ENCODE peak calls at places on chromosome 14, in ten cellular contexts. V is CD8-positive, alpha-beta memory T cell; D is adrenal gland; B is mesenchymal stem cell; Y is BJ; I is pancreas; T is neural progenitor cell; M is GM23338; X is IMR-90; Q is lung. O is an unnamed sample.

GRCh38 chr14:71206766-71207371 is 299.6 kb downstream of the PCNX1 start:
- DNase-seq in V (no peak), D (peak), B (peak), Y (peak), I (peak), T (no peak), M (no peak), X (peak), Q (no peak), O (peak)

GRCh38 chr14:42944284-42944683 is 1337.6 kb downstream of the LRFN5 start:
- DNase-seq in V (no peak), D (no peak), B (no peak), Y (no peak), I (no peak), T (no peak), M (no peak), X (peak), Q (no peak), O (no peak)

GRCh38 chr14:85415015-85415712 is 114.8 kb upstream of the FLRT2 start:
- DNase-seq in V (no peak), D (peak), B (peak), Y (peak), I (peak), T (no peak), M (peak), X (peak), Q (peak), O (no peak)

GRCh38 chr14:89184952-89185351 is 232.1 kb downstream of the FOXN3 start:
- DNase-seq in V (no peak), D (no peak), B (no peak), Y (no peak), I (no peak), T (no peak), M (no peak), X (no peak), Q (no peak), O (no peak)

GRCh38 chr14:66088661-66089060 is 397.5 kb upstream of the CCDC196 start:
- DNase-seq in V (no peak), D (no peak), B (no peak), Y (no peak), I (no peak), T (no peak), M (no peak), X (no peak), Q (no peak), O (no peak)

GRCh38 chr14:31895206-31895605 is 181.9 kb upstream of the ARHGAP5 start:
- DNase-seq in V (no peak), D (no peak), B (peak), Y (no peak), I (no peak), T (no peak), M (no peak), X (peak), Q (no peak), O (no peak)

GRCh38 chr14:71856199-71856919 is 75.9 kb upstream of the RGS6 start:
- DNase-seq in V (no peak), D (peak), B (no peak), Y (no peak), I (no peak), T (no peak), M (no peak), X (no peak), Q (no peak), O (peak)

GRCh38 chr14:71555654-71556559 is 376.3 kb upstream of the RGS6 start:
- DNase-seq in V (peak), D (no peak), B (peak), Y (no peak), I (no peak), T (no peak), M (no peak), X (peak), Q (no peak), O (no peak)

GRCh38 chr14:65044596-65044959 is 57.7 kb downstream of the MAX start:
- DNase-seq in V (no peak), D (peak), B (no peak), Y (no peak), I (peak), T (no peak), M (no peak), X (no peak), Q (peak), O (no peak)

GRCh38 chr14:60482743-60483142 is 3.1 kb downstream of the C14orf39 start:
- DNase-seq in V (no peak), D (no peak), B (no peak), Y (no peak), I (no peak), T (no peak), M (no peak), X (peak), Q (no peak), O (no peak)

GRCh38 chr14:96564389-96564788 is 62.2 kb downstream of the PAPOLA start:
- DNase-seq in V (no peak), D (no peak), B (no peak), Y (no peak), I (no peak), T (no peak), M (no peak), X (no peak), Q (no peak), O (no peak)

GRCh38 chr14:54711812-54712211 is 144.9 kb downstream of the SAMD4A start:
- DNase-seq in V (peak), D (no peak), B (no peak), Y (no peak), I (no peak), T (no peak), M (no peak), X (no peak), Q (no peak), O (no peak)

GRCh38 chr14:43165651-43166050 is 1341.4 kb downstream of the FSCB start:
- DNase-seq in V (no peak), D (no peak), B (no peak), Y (no peak), I (no peak), T (no peak), M (no peak), X (no peak), Q (no peak), O (no peak)

GRCh38 chr14:23729720-23730387 is 93.7 kb downstream of the DHRS2 start:
- DNase-seq in V (no peak), D (no peak), B (no peak), Y (no peak), I (no peak), T (no peak), M (peak), X (no peak), Q (no peak), O (no peak)

GRCh38 chr14:99271288-99271941 is 582 bp downstream of the BCL11B start:
- DNase-seq in V (no peak), D (no peak), B (no peak), Y (no peak), I (no peak), T (no peak), M (no peak), X (no peak), Q (no peak), O (no peak)

GRCh38 chr14:100292776-100293461 is 13.3 kb downstream of the SLC25A29 start:
- DNase-seq in V (no peak), D (no peak), B (no peak), Y (no peak), I (no peak), T (no peak), M (no peak), X (no peak), Q (no peak), O (no peak)

GRCh38 chr14:34059037-34059924 is 108.4 kb upstream of the EGLN3 start:
- DNase-seq in V (no peak), D (no peak), B (peak), Y (no peak), I (no peak), T (no peak), M (no peak), X (no peak), Q (peak), O (no peak)

DNA sequence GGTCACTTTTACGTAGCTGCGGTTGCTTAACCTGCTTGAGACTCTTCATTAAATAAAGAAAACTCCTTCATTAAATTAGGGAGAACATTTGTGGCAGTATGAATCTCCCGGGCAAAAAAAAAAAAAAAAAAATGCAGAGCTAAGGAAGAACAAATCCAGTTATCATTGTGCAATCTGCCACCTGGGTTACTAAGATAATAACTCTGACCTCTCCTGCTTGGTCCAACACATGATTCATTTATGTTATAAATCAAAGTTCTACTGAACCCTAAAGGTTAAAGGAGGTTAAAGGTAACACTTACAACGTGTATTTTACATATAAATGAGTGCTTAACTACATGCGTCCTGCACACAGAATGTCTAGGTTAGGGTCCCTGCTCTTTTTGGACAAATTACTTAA is 4.3 kb downstream of the TGFB3 start:
- DNase-seq in V (no peak), D (no peak), B (no peak), Y (no peak), I (no peak), T (no peak), M (no peak), X (no peak), Q (no peak), O (no peak)
- H3K4me3 ChIP-seq in V (no peak), D (no peak), B (no peak), Y (no peak), I (no peak), T (no peak), M (no peak), X (no peak), Q (no peak), O (no peak)

GRCh38 chr14:56135668-56136067 is 17.5 kb downstream of the PELI2 start:
- DNase-seq in V (no peak), D (no peak), B (no peak), Y (no peak), I (no peak), T (no peak), M (no peak), X (no peak), Q (no peak), O (no peak)

GRCh38 chr14:56135001-56135400 is 16.8 kb downstream of the PELI2 start:
- DNase-seq in V (no peak), D (no peak), B (no peak), Y (no peak), I (peak), T (no peak), M (no peak), X (no peak), Q (no peak), O (peak)

GRCh38 chr14:56138987-56139386 is 20.8 kb downstream of the PELI2 start:
- DNase-seq in V (no peak), D (no peak), B (no peak), Y (no peak), I (no peak), T (peak), M (peak), X (no peak), Q (no peak), O (no peak)

GRCh38 chr14:56136571-56137498 is 18.6 kb downstream of the PELI2 start:
- DNase-seq in V (no peak), D (no peak), B (no peak), Y (no peak), I (no peak), T (no peak), M (no peak), X (peak), Q (no peak), O (no peak)

DNA sequence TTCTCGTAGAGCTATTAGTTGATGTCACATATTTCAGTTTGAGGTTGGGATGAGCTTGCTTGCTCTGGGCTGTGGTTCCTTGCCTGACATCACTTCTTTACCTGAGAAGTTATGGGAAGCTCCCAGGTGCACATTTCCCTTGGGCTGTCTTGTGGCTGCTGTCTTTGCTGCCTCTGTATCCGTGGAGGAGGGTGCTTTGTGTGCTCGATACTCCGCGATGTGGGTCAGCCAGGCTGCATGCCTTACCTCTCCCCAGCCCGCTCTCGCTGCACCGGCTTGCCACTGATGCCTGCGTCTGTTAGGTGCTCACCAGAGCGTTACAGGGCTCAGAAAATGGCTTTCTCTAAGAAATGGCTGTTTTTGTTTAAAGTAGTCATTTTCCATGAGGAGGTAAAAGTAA is 19.6 kb downstream of the PELI2 start:
- DNase-seq in V (no peak), D (no peak), B (no peak), Y (no peak), I (no peak), T (peak), M (peak), X (no peak), Q (no peak), O (peak)
- H3K4me3 ChIP-seq in V (no peak), D (no peak), B (peak), Y (no peak), I (no peak), T (no peak), M (no peak), X (no peak), Q (no peak), O (no peak)

GRCh38 chr14:73325063-73325462 is 87.8 kb downstream of the PAPLN start:
- DNase-seq in V (no peak), D (no peak), B (no peak), Y (no peak), I (no peak), T (no peak), M (no peak), X (no peak), Q (no peak), O (no peak)

GRCh38 chr14:73323889-73324535 is 86.7 kb downstream of the PAPLN start:
- DNase-seq in V (no peak), D (no peak), B (no peak), Y (no peak), I (no peak), T (no peak), M (no peak), X (no peak), Q (no peak), O (no peak)

GRCh38 chr14:73325630-73326299 is 88.5 kb downstream of the PAPLN start:
- DNase-seq in V (peak), D (no peak), B (no peak), Y (no peak), I (no peak), T (no peak), M (peak), X (no peak), Q (no peak), O (no peak)

GRCh38 chr14:73324536-73324932 is 87.2 kb downstream of the PAPLN start:
- DNase-seq in V (no peak), D (no peak), B (no peak), Y (no peak), I (no peak), T (no peak), M (no peak), X (no peak), Q (no peak), O (no peak)
- H3K4me3 ChIP-seq in V (no peak), D (no peak), B (no peak), Y (no peak), I (no peak), T (no peak), M (no peak), X (no peak), Q (no peak), O (no peak)

DNA sequence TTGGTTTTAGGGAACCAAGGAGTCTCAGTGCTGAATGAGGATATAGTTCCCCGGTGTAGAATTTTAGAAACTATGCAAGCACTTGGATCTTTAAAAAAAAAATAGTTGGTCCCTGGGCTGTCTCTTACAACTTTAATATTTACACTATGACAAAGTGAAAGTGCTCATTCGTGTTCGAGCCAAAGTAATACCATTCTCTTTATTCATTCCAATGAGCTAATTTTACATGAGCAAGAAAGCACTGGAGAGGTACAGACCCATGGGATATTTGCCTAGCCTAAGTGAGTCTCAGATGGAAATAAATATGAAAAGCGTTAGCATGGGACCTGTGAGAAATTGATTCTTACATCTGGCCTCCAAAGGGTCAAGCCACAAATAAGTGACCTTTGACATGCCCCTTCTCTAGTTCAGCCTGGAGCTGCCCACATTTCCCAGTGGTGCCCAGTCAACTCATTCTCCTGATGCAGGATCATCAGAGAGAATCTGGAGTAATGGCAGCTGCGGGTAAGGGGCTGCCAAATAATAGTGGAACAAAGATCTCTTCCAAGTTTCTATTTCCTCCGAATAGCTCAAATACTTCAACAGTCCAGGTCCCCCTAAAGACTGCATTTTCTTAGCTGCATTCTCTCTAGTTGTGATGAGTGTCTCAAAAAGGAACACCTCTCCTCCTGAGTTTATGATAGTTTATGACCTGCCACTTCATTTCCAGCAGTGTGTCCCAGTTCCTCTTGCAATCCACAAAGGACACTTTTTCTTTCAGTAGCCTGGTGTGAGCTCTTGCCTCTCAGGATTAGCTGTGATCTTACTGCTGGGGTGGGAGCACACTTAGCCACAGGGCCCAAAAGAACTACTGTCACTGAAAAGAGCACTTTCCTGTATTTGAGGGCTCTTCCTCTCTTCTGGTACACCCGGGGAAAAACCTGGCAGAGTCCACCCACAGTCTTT is 208.2 kb downstream of the DAD1 start:
- DNase-seq in V (no peak), D (no peak), B (peak), Y (no peak), I (no peak), T (no peak), M (no peak), X (peak), Q (no peak), O (no peak)
- H3K4me3 ChIP-seq in V (no peak), D (no peak), B (no peak), Y (no peak), I (no peak), T (no peak), M (no peak), X (peak), Q (no peak), O (no peak)

GRCh38 chr14:103927566-103927965 is 690 bp upstream of the TDRD9 start:
- DNase-seq in V (no peak), D (no peak), B (no peak), Y (no peak), I (no peak), T (no peak), M (no peak), X (no peak), Q (no peak), O (no peak)
- H3K4me3 ChIP-seq in V (no peak), D (no peak), B (no peak), Y (no peak), I (no peak), T (no peak), M (no peak), X (no peak), Q (no peak), O (no peak)

DNA sequence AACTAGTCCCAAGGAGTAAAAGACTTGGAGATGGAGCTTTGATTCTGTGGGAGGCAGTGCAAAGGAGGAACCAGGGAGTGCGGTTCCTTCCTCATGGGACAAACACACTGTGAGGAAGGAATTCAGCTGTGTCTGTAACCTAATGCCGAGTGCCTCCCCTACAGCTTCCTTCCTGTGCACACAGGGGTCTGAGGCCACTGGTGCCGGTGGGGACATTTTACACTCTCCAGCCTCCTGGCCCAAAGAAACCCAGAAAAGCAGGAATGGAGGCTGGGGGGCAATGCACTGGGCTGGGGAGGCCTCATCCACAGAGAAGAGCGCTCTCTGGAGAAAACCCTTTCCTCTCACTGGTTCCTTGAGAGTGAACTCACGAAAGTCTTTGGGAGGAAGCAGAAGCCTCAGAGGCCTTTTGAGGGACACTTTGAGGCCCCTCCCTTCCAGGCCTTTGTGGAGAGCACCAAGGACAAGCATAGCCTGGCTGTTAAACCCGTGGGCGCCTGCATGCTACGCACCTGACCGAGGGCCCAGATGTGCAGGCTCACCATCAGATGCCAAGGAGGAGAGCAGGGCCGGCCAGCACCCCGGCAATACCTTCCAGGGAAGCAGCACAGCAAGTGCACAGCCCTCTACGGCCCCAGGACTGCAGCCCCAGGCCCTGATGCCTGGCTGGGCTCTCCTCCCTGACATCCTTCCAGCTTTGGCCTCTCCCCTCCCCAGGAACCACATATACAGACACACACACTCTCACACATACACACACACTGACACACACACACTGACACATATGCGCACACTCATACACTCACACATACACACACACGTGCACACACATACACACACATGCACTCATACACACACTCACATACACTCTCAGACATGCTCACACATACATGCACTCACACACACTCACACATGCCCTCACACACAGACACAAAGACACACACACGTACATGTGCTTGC is 52.0 kb downstream of the NFKBIA start:
- DNase-seq in V (no peak), D (no peak), B (no peak), Y (no peak), I (no peak), T (no peak), M (no peak), X (no peak), Q (no peak), O (no peak)
- H3K4me3 ChIP-seq in V (no peak), D (no peak), B (no peak), Y (no peak), I (no peak), T (no peak), M (no peak), X (no peak), Q (no peak), O (no peak)

DNA sequence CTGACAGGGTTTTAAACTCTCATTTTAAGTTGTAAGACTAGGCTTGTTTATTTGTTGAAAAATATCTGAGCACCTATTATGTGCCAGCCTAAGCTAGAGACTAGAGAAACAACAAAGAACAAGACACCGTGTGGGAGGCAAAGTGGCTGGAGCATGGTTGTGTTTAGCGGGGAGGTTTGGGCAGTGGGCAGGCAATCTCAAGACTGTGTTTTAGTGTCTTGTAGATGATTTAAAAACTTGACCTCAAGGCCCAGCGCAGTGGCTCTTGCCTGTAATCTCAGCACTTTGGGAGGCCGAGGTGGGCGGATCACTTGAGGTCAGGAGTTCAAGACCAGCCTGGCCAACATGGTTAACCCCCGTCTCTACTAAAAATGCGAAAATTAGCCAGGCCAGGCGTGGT is 7.8 kb downstream of the RPL36AL start:
- DNase-seq in V (no peak), D (no peak), B (no peak), Y (no peak), I (no peak), T (no peak), M (no peak), X (no peak), Q (no peak), O (no peak)
- H3K4me3 ChIP-seq in V (no peak), D (no peak), B (no peak), Y (no peak), I (no peak), T (no peak), M (no peak), X (no peak), Q (no peak), O (no peak)

DNA sequence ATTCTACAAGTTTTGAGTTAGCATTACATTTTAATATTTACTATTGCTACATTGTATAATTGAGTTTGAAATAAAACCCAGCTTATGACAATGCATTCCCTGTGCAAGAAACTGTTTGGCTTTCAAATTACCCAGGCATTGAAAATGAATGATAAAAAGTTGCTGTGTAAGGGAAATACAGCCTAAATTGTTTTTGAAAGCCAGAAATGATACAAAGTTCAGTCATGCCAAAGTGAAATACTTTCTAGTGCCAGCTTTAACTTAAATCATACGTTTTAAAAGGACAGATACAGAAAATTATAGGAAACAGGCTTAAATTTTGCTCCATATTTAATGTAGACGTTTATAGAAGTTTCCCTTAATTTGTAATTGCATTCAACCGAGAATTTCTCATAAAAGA is 2.8 kb downstream of the MGAT2 start:
- DNase-seq in V (no peak), D (no peak), B (no peak), Y (no peak), I (no peak), T (no peak), M (no peak), X (no peak), Q (no peak), O (no peak)
- H3K4me3 ChIP-seq in V (no peak), D (no peak), B (no peak), Y (no peak), I (peak), T (no peak), M (no peak), X (no peak), Q (no peak), O (peak)